ENCODE peak calls at places on chromosomes 3 and 15, in four cellular contexts. C is CD8-positive, alpha-beta T cell; L is foreskin fibroblast; D is body of pancreas. Y is an unnamed sample.

GRCh38 chr3:150497956-150498355 is 48.3 kb downstream of the SERP1 start:
- DNase-seq in C (no peak), L (peak; percentile 41), D (no peak), Y (peak; percentile 65)

GRCh38 chr3:25429960-25430941 is 2.2 kb downstream of the RARB start:
- DNase-seq in C (no peak), L (no peak), D (no peak), Y (peak; percentile 53)

GRCh38 chr3:105365536-105366301 is 990 bp upstream of the ALCAM start:
- DNase-seq in C (no peak), L (peak; percentile 75), D (peak; percentile 26), Y (peak; percentile 82)

GRCh38 chr15:84741151-84741550 is 7.2 kb upstream of the ZNF592 start:
- DNase-seq in C (no peak), L (no peak), D (no peak), Y (no peak)

GRCh38 chr15:95733931-95734330 is 596.6 kb upstream of the NR2F2 start:
- DNase-seq in C (peak; percentile 49), L (no peak), D (no peak), Y (no peak)

GRCh38 chr3:122299872-122300460 is 25.1 kb upstream of the CSTA start:
- DNase-seq in C (no peak), L (peak; percentile 41), D (peak; percentile 44), Y (no peak)

GRCh38 chr15:43249699-43250203 is 17.0 kb downstream of the TGM5 start:
- DNase-seq in C (no peak), L (peak; percentile 65), D (no peak), Y (peak; percentile 52)

GRCh38 chr3:108862865-108863798 is 40.5 kb downstream of the TRAT1 start:
- DNase-seq in C (peak; percentile 54), L (no peak), D (no peak), Y (peak; percentile 69)

GRCh38 chr15:81312790-81313543 is 11.0 kb downstream of the STARD5 start:
- DNase-seq in C (no peak), L (peak; percentile 98), D (peak; percentile 38), Y (peak; percentile 99)

GRCh38 chr3:123559040-123559861 is 25.6 kb downstream of the HACD2 start:
- DNase-seq in C (no peak), L (peak; percentile 77), D (no peak), Y (peak; percentile 76)

GRCh38 chr3:150081084-150081483 is 110.4 kb upstream of the PFN2 start:
- DNase-seq in C (no peak), L (peak; percentile 75), D (no peak), Y (peak; percentile 66)

GRCh38 chr3:108060331-108060730 is 30.5 kb downstream of the CD47 start:
- DNase-seq in C (no peak), L (no peak), D (no peak), Y (no peak)

GRCh38 chr3:110754207-110754916 is 317.3 kb upstream of the NECTIN3 start:
- DNase-seq in C (no peak), L (no peak), D (no peak), Y (no peak)

GRCh38 chr3:134312873-134313838 is 61.1 kb downstream of the AMOTL2 start:
- DNase-seq in C (peak; percentile 47), L (peak; percentile 91), D (peak; percentile 75), Y (peak; percentile 82)

GRCh38 chr3:142693294-142693853 is 30.5 kb upstream of the TRPC1 start:
- DNase-seq in C (no peak), L (no peak), D (no peak), Y (no peak)

GRCh38 chr3:39718674-39719595 is 90.5 kb upstream of the MYRIP start:
- DNase-seq in C (no peak), L (peak; percentile 84), D (no peak), Y (peak; percentile 68)

GRCh38 chr3:113297281-113297680 is 85.9 kb downstream of the BOC start:
- DNase-seq in C (no peak), L (no peak), D (no peak), Y (no peak)

GRCh38 chr3:71876706-71877105 is 91.8 kb upstream of the PROK2 start:
- DNase-seq in C (no peak), L (no peak), D (no peak), Y (no peak)

GRCh38 chr3:72401005-72401404 is 447.2 kb downstream of the SHQ1 start:
- DNase-seq in C (no peak), L (peak; percentile 23), D (no peak), Y (no peak)

GRCh38 chr3:182979719-182980191 is 583 bp downstream of the DCUN1D1 start:
- DNase-seq in C (no peak), L (peak; percentile 42), D (peak; percentile 40), Y (no peak)

GRCh38 chr15:63236272-63236671 is 41.1 kb upstream of the APH1B start:
- DNase-seq in C (no peak), L (peak; percentile 70), D (no peak), Y (peak; percentile 77)

GRCh38 chr3:126728680-126729079 is 24.6 kb downstream of the CHCHD6 start:
- DNase-seq in C (no peak), L (no peak), D (no peak), Y (no peak)

GRCh38 chr15:50051344-50051743 is 67.7 kb downstream of the ATP8B4 start:
- DNase-seq in C (no peak), L (no peak), D (no peak), Y (no peak)

GRCh38 chr15:68429691-68430470 is 2.1 kb downstream of the ITGA11 start:
- DNase-seq in C (no peak), L (no peak), D (no peak), Y (peak; percentile 35)

GRCh38 chr3:133662256-133662773 is 574 bp upstream of the TOPBP1 start:
- DNase-seq in C (no peak), L (peak; percentile 19), D (no peak), Y (peak; percentile 33)

GRCh38 chr3:42846682-42847522 is 28.8 kb downstream of the CYP8B1 start:
- DNase-seq in C (no peak), L (no peak), D (no peak), Y (no peak)

GRCh38 chr3:77873599-77873998 is 833.7 kb downstream of the ROBO2 start:
- DNase-seq in C (no peak), L (no peak), D (no peak), Y (no peak)

GRCh38 chr15:41262571-41262970 is 31.5 kb downstream of the CHP1 start:
- DNase-seq in C (no peak), L (no peak), D (no peak), Y (no peak)

GRCh38 chr3:75294124-75294523 is 370.0 kb upstream of the FRG2C start:
- DNase-seq in C (no peak), L (peak; percentile 58), D (peak; percentile 40), Y (peak; percentile 43)

GRCh38 chr3:13415236-13416001 is 4.7 kb downstream of the NUP210 start:
- DNase-seq in C (no peak), L (no peak), D (no peak), Y (no peak)
- H3K4me3 ChIP-seq in C (peak overlapping the region; percentile 37), L (no peak overlapping the region), D (no peak overlapping the region), Y (no peak overlapping the region)

DNA sequence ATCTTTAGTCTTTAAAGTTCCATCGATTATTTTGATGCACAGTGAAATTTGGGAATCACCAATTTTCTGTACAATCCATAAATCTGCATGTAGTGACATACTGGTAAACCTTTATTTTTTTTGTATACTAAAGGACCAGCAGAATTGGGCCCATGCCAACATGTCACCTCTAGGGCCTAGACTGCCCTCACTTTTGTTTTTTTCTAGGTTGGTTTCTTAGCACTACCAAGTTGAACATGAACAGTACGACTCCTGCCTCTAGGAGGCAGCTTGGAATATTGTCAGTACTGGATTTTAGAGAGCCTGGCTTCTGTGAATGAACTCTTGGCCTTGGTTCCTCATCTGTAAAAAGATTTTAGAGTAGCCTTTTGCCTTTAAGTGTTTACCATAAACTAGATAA is 32.3 kb downstream of the NKIRAS1 start:
- DNase-seq in C (no peak), L (peak; percentile 22), D (no peak), Y (no peak)
- TF ChIP-seq CTCF in C (no peak), L (peak; percentile 8), D (no peak), Y (peak; percentile 16)

GRCh38 chr15:70906842-70907241 is 14.2 kb downstream of the LRRC49 start:
- DNase-seq in C (no peak), L (peak; percentile 62), D (no peak), Y (peak; percentile 64)

GRCh38 chr15:70907784-70908471 is 15.3 kb downstream of the LRRC49 start:
- DNase-seq in C (no peak), L (no peak), D (no peak), Y (no peak)

GRCh38 chr15:70902105-70902504 is 9.5 kb downstream of the LRRC49 start:
- DNase-seq in C (no peak), L (peak; percentile 88), D (no peak), Y (peak; percentile 84)
- H3K4me3 ChIP-seq in C (no peak overlapping the region), L (no peak overlapping the region), D (no peak overlapping the region), Y (no peak overlapping the region)

GRCh38 chr3:14429689-14430452 is 27.5 kb downstream of the SLC6A6 start:
- DNase-seq in C (no peak), L (no peak), D (no peak), Y (no peak)
- TF ChIP-seq CTCF in C (no peak), L (no peak), D (no peak), Y (no peak)

GRCh38 chr15:75817151-75817935 is 25.9 kb upstream of the UBE2Q2 start:
- DNase-seq in C (no peak), L (peak; percentile 19), D (no peak), Y (peak; percentile 57)
- H3K4me3 ChIP-seq in C (no peak overlapping the region), L (peak overlapping the region; percentile 22), D (no peak overlapping the region), Y (peak overlapping the region; percentile 36)

GRCh38 chr3:135805752-135806151 is 159.8 kb upstream of the PPP2R3A start:
- DNase-seq in C (no peak), L (no peak), D (no peak), Y (no peak)

GRCh38 chr3:135806342-135806741 is 159.2 kb upstream of the PPP2R3A start:
- DNase-seq in C (no peak), L (no peak), D (no peak), Y (no peak)

GRCh38 chr3:135809038-135809437 is 156.5 kb upstream of the PPP2R3A start:
- DNase-seq in C (no peak), L (no peak), D (no peak), Y (no peak)

GRCh38 chr3:135807879-135808278 is 157.6 kb upstream of the PPP2R3A start:
- DNase-seq in C (no peak), L (no peak), D (no peak), Y (no peak)

GRCh38 chr3:135811597-135811996 is 153.9 kb upstream of the PPP2R3A start:
- DNase-seq in C (no peak), L (no peak), D (no peak), Y (no peak)
- TF ChIP-seq CTCF in C (no peak), L (no peak), D (no peak), Y (no peak)

GRCh38 chr3:36991147-36991546 is 1.8 kb downstream of the EPM2AIP1 start:
- DNase-seq in C (no peak), L (no peak), D (no peak), Y (no peak)
- H3K4me3 ChIP-seq in C (no peak overlapping the region), L (peak overlapping the region; percentile 86), D (no peak overlapping the region), Y (peak overlapping the region; percentile 97)

DNA sequence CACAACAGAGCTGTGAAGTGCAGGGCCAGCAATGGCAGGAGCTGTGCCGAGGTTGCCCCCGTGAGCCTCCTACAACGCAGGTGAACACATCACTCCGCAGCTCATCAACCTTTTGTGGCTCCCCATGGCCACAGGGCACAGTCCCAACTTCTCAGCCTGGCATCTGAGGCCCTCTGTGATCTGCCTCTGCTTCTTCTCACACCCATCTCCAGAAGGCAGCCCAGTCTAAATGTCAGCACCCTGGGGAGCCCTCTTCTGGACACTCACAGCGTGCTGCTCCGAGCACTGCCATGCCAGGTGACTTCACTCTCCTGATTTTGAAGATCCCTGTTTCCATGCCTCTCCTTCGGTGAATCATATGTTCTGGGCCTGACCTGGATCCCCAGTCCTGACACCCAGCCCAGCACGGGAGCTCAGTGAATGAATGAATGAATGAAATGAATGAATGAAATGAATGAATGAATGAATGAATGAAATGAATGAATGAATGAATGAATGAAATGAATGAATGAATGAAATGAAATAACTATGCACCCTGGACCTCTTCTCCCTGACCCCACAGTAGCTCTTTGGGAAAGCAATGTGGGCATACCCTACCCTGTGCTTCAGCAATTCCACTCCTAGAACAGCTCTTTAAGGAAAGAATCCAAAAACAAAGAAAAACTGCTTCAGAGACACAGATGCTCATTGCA is 17.9 kb upstream of the SKIC8 start:
- DNase-seq in C (no peak), L (peak; percentile 38), D (no peak), Y (no peak)
- TF ChIP-seq CTCF in C (no peak), L (peak; percentile 11), D (no peak), Y (no peak)